ENCODE peak calls at places on chromosomes 5 and 9, in five cellular contexts. One of them, this sample, is unnamed.

GRCh38 chr5:72248352-72249032 is 71.5 kb downstream of the MRPS27 start:
- DNase-seq in BJ: peak; percentile 84
- DNase-seq in right atrium auricular region: peak; percentile 61
- DNase-seq in testis: peak; percentile 46
- DNase-seq in endothelial cell of umbilical vein: peak; percentile 97
- DNase-seq in this sample: no peak

GRCh38 chr9:92974161-92974661 is 26.9 kb downstream of the FGD3 start:
- DNase-seq in endothelial cell of umbilical vein: no peak
- DNase-seq in right atrium auricular region: no peak
- DNase-seq in BJ: no peak
- DNase-seq in testis: no peak
- DNase-seq in this sample: peak; percentile 77

GRCh38 chr5:134046801-134047707 is 42.3 kb upstream of the VDAC1 start:
- DNase-seq in testis: peak; percentile 74
- DNase-seq in right atrium auricular region: no peak
- DNase-seq in BJ: no peak
- DNase-seq in endothelial cell of umbilical vein: no peak
- DNase-seq in this sample: no peak

GRCh38 chr5:111942661-111943401 is 185.8 kb upstream of the NREP start:
- DNase-seq in BJ: no peak
- DNase-seq in endothelial cell of umbilical vein: no peak
- DNase-seq in testis: no peak
- DNase-seq in right atrium auricular region: no peak
- DNase-seq in this sample: no peak

GRCh38 chr5:154370119-154370518 is 75.7 kb upstream of the SAP30L start:
- DNase-seq in endothelial cell of umbilical vein: no peak
- DNase-seq in testis: no peak
- DNase-seq in right atrium auricular region: no peak
- DNase-seq in BJ: no peak
- DNase-seq in this sample: no peak

GRCh38 chr5:99105216-99105615 is 176.4 kb upstream of the CHD1 start:
- DNase-seq in testis: no peak
- DNase-seq in endothelial cell of umbilical vein: peak; percentile 63
- DNase-seq in BJ: no peak
- DNase-seq in right atrium auricular region: no peak
- DNase-seq in this sample: no peak

GRCh38 chr9:13568446-13568845 is 289.0 kb upstream of the MPDZ start:
- DNase-seq in BJ: no peak
- DNase-seq in testis: no peak
- DNase-seq in right atrium auricular region: no peak
- DNase-seq in endothelial cell of umbilical vein: peak; percentile 67
- DNase-seq in this sample: no peak

GRCh38 chr9:33750839-33751339 is 44.5 kb upstream of the PRSS3 start:
- DNase-seq in endothelial cell of umbilical vein: peak; percentile 28
- DNase-seq in BJ: no peak
- DNase-seq in testis: no peak
- DNase-seq in right atrium auricular region: no peak
- DNase-seq in this sample: no peak

GRCh38 chr5:73867344-73868335 is 241.6 kb downstream of the ARHGEF28 start:
- DNase-seq in BJ: peak; percentile 26
- DNase-seq in testis: no peak
- DNase-seq in endothelial cell of umbilical vein: no peak
- DNase-seq in right atrium auricular region: no peak
- DNase-seq in this sample: no peak

GRCh38 chr5:1784197-1785050 is 15.2 kb downstream of the MRPL36 start:
- DNase-seq in endothelial cell of umbilical vein: no peak
- DNase-seq in BJ: no peak
- DNase-seq in right atrium auricular region: no peak
- DNase-seq in testis: no peak
- DNase-seq in this sample: no peak

GRCh38 chr9:23160491-23160890 is 665.5 kb downstream of the ELAVL2 start:
- DNase-seq in BJ: no peak
- DNase-seq in endothelial cell of umbilical vein: no peak
- DNase-seq in right atrium auricular region: no peak
- DNase-seq in testis: no peak
- DNase-seq in this sample: no peak

DNA sequence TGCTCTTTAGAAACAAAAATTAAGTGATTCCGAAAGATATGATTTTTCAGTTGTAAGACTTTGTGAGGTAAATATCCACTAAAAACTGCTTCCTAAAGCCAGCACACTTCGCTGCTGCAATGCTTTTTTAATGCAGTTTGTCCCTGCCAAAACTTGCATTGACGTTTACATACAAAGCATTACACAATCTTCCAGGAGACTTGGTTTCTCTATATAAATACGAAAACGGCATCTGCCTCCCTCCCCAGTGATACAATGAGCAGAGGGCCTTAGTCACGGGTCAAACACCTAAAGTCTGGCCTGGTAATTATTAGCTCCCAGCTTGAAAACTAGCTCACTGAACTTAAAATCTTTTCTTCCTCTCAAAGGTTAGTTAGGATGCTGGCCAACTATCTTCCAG is 170.7 kb downstream of the TSSK1B start:
- DNase-seq in right atrium auricular region: no peak
- DNase-seq in BJ: no peak
- DNase-seq in endothelial cell of umbilical vein: no peak
- DNase-seq in testis: no peak
- DNase-seq in this sample: no peak
- TF ChIP-seq CTCF in right atrium auricular region: no peak
- TF ChIP-seq CTCF in BJ: no peak
- TF ChIP-seq CTCF in endothelial cell of umbilical vein: no peak
- TF ChIP-seq CTCF in testis: no peak
- TF ChIP-seq CTCF in this sample: no peak

GRCh38 chr5:52786937-52787599 is 648 bp upstream of the ITGA1 start:
- DNase-seq in endothelial cell of umbilical vein: peak; percentile 24
- DNase-seq in testis: no peak
- DNase-seq in right atrium auricular region: no peak
- DNase-seq in BJ: no peak
- DNase-seq in this sample: no peak
- TF ChIP-seq CTCF in endothelial cell of umbilical vein: no peak
- TF ChIP-seq CTCF in testis: no peak
- TF ChIP-seq CTCF in right atrium auricular region: no peak
- TF ChIP-seq CTCF in BJ: peak; percentile 25
- TF ChIP-seq CTCF in this sample: peak; percentile 51

GRCh38 chr5:110267714-110268113 is 458.8 kb downstream of the TMEM232 start:
- DNase-seq in BJ: no peak
- DNase-seq in testis: no peak
- DNase-seq in right atrium auricular region: no peak
- DNase-seq in endothelial cell of umbilical vein: no peak
- DNase-seq in this sample: no peak
- TF ChIP-seq CTCF in BJ: no peak
- TF ChIP-seq CTCF in testis: no peak
- TF ChIP-seq CTCF in right atrium auricular region: no peak
- TF ChIP-seq CTCF in endothelial cell of umbilical vein: no peak
- TF ChIP-seq CTCF in this sample: no peak

GRCh38 chr9:95182854-95183563 is 134.5 kb downstream of the FANCC start:
- DNase-seq in BJ: no peak
- DNase-seq in right atrium auricular region: no peak
- DNase-seq in testis: peak; percentile 77
- DNase-seq in endothelial cell of umbilical vein: no peak
- DNase-seq in this sample: no peak
- TF ChIP-seq CTCF in BJ: peak; percentile 43
- TF ChIP-seq CTCF in right atrium auricular region: no peak
- TF ChIP-seq CTCF in testis: peak; percentile 43
- TF ChIP-seq CTCF in endothelial cell of umbilical vein: no peak
- TF ChIP-seq CTCF in this sample: peak; percentile 42

GRCh38 chr5:149829954-149830353 is 99.8 kb downstream of the PPARGC1B start:
- DNase-seq in right atrium auricular region: no peak
- DNase-seq in testis: no peak
- DNase-seq in endothelial cell of umbilical vein: no peak
- DNase-seq in BJ: no peak
- DNase-seq in this sample: no peak
- TF ChIP-seq CTCF in right atrium auricular region: no peak
- TF ChIP-seq CTCF in testis: no peak
- TF ChIP-seq CTCF in endothelial cell of umbilical vein: peak; percentile 3
- TF ChIP-seq CTCF in BJ: peak; percentile 12
- TF ChIP-seq CTCF in this sample: peak; percentile 27

GRCh38 chr5:139652788-139653241 is 4.7 kb downstream of the CXXC5 start:
- DNase-seq in endothelial cell of umbilical vein: no peak
- DNase-seq in testis: no peak
- DNase-seq in BJ: no peak
- DNase-seq in right atrium auricular region: no peak
- DNase-seq in this sample: no peak
- TF ChIP-seq CTCF in endothelial cell of umbilical vein: no peak
- TF ChIP-seq CTCF in testis: no peak
- TF ChIP-seq CTCF in BJ: no peak
- TF ChIP-seq CTCF in right atrium auricular region: no peak
- TF ChIP-seq CTCF in this sample: no peak

GRCh38 chr5:96035796-96036195 is 74.1 kb upstream of the ELL2 start:
- DNase-seq in testis: no peak
- DNase-seq in BJ: no peak
- DNase-seq in endothelial cell of umbilical vein: no peak
- DNase-seq in right atrium auricular region: no peak
- DNase-seq in this sample: no peak

GRCh38 chr5:96036301-96036700 is 74.7 kb upstream of the ELL2 start:
- DNase-seq in BJ: no peak
- DNase-seq in endothelial cell of umbilical vein: no peak
- DNase-seq in right atrium auricular region: no peak
- DNase-seq in testis: no peak
- DNase-seq in this sample: no peak

GRCh38 chr5:96031180-96031579 is 69.5 kb upstream of the ELL2 start:
- DNase-seq in testis: no peak
- DNase-seq in endothelial cell of umbilical vein: no peak
- DNase-seq in right atrium auricular region: no peak
- DNase-seq in BJ: no peak
- DNase-seq in this sample: no peak

GRCh38 chr5:96033116-96033515 is 71.5 kb upstream of the ELL2 start:
- DNase-seq in right atrium auricular region: no peak
- DNase-seq in endothelial cell of umbilical vein: no peak
- DNase-seq in BJ: no peak
- DNase-seq in testis: no peak
- DNase-seq in this sample: no peak

GRCh38 chr5:96031811-96032261 is 70.2 kb upstream of the ELL2 start:
- DNase-seq in BJ: peak; percentile 81
- DNase-seq in endothelial cell of umbilical vein: no peak
- DNase-seq in testis: no peak
- DNase-seq in right atrium auricular region: no peak
- DNase-seq in this sample: no peak
- TF ChIP-seq CTCF in BJ: no peak
- TF ChIP-seq CTCF in endothelial cell of umbilical vein: no peak
- TF ChIP-seq CTCF in testis: no peak
- TF ChIP-seq CTCF in right atrium auricular region: no peak
- TF ChIP-seq CTCF in this sample: no peak

DNA sequence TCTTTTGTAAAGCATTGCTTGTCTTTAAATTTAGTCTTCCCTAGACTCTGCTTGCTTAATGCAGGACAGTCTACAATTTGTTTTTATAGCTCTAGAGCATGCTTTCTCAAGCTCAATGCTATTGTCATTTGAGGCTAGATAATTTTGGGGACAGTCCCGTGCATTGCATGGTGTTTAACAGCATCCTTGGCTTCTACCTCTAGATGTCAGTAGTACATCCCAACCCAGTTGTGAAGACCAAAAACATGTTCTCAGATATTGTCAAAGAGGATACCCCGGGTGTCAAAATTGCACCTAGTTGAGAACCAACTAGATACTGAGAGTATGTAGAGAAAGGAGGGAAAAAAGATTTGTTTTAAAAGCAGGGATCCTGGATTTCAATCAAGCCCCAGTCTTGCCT is 277.5 kb downstream of the CEMIP2 start:
- DNase-seq in right atrium auricular region: no peak
- DNase-seq in endothelial cell of umbilical vein: no peak
- DNase-seq in BJ: no peak
- DNase-seq in testis: no peak
- DNase-seq in this sample: no peak
- TF ChIP-seq CTCF in right atrium auricular region: no peak
- TF ChIP-seq CTCF in endothelial cell of umbilical vein: no peak
- TF ChIP-seq CTCF in BJ: peak; percentile 31
- TF ChIP-seq CTCF in testis: no peak
- TF ChIP-seq CTCF in this sample: no peak

GRCh38 chr9:115976726-115977125 is 176.9 kb upstream of the PAPPA start:
- DNase-seq in BJ: no peak
- DNase-seq in endothelial cell of umbilical vein: no peak
- DNase-seq in testis: no peak
- DNase-seq in right atrium auricular region: no peak
- DNase-seq in this sample: no peak

GRCh38 chr9:115972362-115972761 is 181.2 kb upstream of the PAPPA start:
- DNase-seq in testis: no peak
- DNase-seq in endothelial cell of umbilical vein: no peak
- DNase-seq in right atrium auricular region: no peak
- DNase-seq in BJ: no peak
- DNase-seq in this sample: no peak

GRCh38 chr9:115973241-115973640 is 180.3 kb upstream of the PAPPA start:
- DNase-seq in testis: no peak
- DNase-seq in endothelial cell of umbilical vein: no peak
- DNase-seq in BJ: no peak
- DNase-seq in right atrium auricular region: no peak
- DNase-seq in this sample: no peak

GRCh38 chr9:115969096-115969495 is 184.5 kb upstream of the PAPPA start:
- DNase-seq in right atrium auricular region: no peak
- DNase-seq in BJ: no peak
- DNase-seq in endothelial cell of umbilical vein: no peak
- DNase-seq in testis: no peak
- DNase-seq in this sample: no peak

GRCh38 chr9:115972802-115973201 is 180.8 kb upstream of the PAPPA start:
- DNase-seq in testis: no peak
- DNase-seq in right atrium auricular region: no peak
- DNase-seq in BJ: no peak
- DNase-seq in endothelial cell of umbilical vein: no peak
- DNase-seq in this sample: no peak
- TF ChIP-seq CTCF in testis: no peak
- TF ChIP-seq CTCF in right atrium auricular region: no peak
- TF ChIP-seq CTCF in BJ: no peak
- TF ChIP-seq CTCF in endothelial cell of umbilical vein: no peak
- TF ChIP-seq CTCF in this sample: peak; percentile 38

This sample was measured in osteocyte.